ENCODE peak calls at places on chromosomes 1 and 21, in eight cellular contexts. Z is activated T-cell treated with anti-CD3 and anti-CD28 coated beads, Interleukin-2, amount 50 U/mL, for 72 hours; Q is T-helper 1 cell; B is A673; F is activated CD4-positive, alpha-beta T cell treated with anti-CD3 and anti-CD28 coated beads for 4 hours; W is mucosa of descending colon; T is GM23338; K is KBM-7. G is an unnamed sample.

GRCh38 chr1:15196807-15197530 is 43.4 kb downstream of the TMEM51 start:
- DNase-seq in F (no peak), K (no peak), W (peak; percentile 75), Q (no peak), Z (no peak), T (peak; percentile 43), B (no peak), G (no peak)

GRCh38 chr21:28230559-28230958 is 762.1 kb downstream of the LTN1 start:
- DNase-seq in W (no peak), Q (no peak), Z (no peak), B (no peak), K (no peak), T (no peak), F (no peak), G (no peak)

GRCh38 chr1:174883361-174883760 is 116.4 kb upstream of the CACYBP start:
- DNase-seq in Q (no peak), F (no peak), K (peak; percentile 8), W (no peak), B (peak; percentile 64), Z (no peak), T (peak; percentile 47), G (no peak)

GRCh38 chr1:167578935-167579521 is 25.5 kb upstream of the CREG1 start:
- DNase-seq in F (no peak), Q (no peak), Z (no peak), W (no peak), B (no peak), T (no peak), K (no peak), G (no peak)

GRCh38 chr1:180042994-180043622 is 88.5 kb downstream of the CEP350 start:
- DNase-seq in K (no peak), F (no peak), Q (no peak), Z (no peak), W (no peak), T (no peak), B (no peak), G (no peak)

GRCh38 chr1:228650141-228650540 is 85.1 kb upstream of the RHOU start:
- DNase-seq in B (no peak), W (peak; percentile 49), Z (peak; percentile 33), K (no peak), F (no peak), T (peak; percentile 92), Q (no peak), G (no peak)

GRCh38 chr1:208731976-208732821 is 488.0 kb upstream of the PLXNA2 start:
- DNase-seq in W (no peak), F (no peak), T (no peak), Q (no peak), Z (no peak), K (no peak), B (peak; percentile 5), G (no peak)

GRCh38 chr1:198556969-198557368 is 16.5 kb upstream of the ATP6V1G3 start:
- DNase-seq in B (peak; percentile 11), Q (peak; percentile 35), T (no peak), W (peak; percentile 70), K (peak; percentile 97), Z (peak; percentile 33), F (peak; percentile 44), G (no peak)

GRCh38 chr1:39183503-39184353 is 20.8 kb upstream of the MACF1 start:
- DNase-seq in F (peak; percentile 85), T (peak; percentile 71), K (peak; percentile 87), Q (peak; percentile 77), W (peak; percentile 68), B (peak; percentile 94), Z (peak; percentile 85), G (peak; percentile 2)

GRCh38 chr1:216686860-216687545 is 36.2 kb downstream of the ESRRG start:
- DNase-seq in Z (no peak), W (no peak), Q (no peak), K (no peak), F (no peak), T (peak; percentile 32), B (no peak), G (peak; percentile 33)

GRCh38 chr1:160777486-160778089 is 18.4 kb upstream of the LY9 start:
- DNase-seq in B (peak; percentile 57), T (peak; percentile 84), Z (peak; percentile 55), K (peak; percentile 60), Q (peak; percentile 28), F (peak; percentile 61), W (no peak), G (peak; percentile 44)

GRCh38 chr1:234218078-234218477 is 155.2 kb upstream of the COA6 start:
- DNase-seq in K (no peak), B (no peak), T (no peak), Z (no peak), F (no peak), W (no peak), Q (no peak), G (no peak)

GRCh38 chr21:25974937-25975336 is 195.6 kb downstream of the APP start:
- DNase-seq in W (no peak), Z (no peak), K (no peak), Q (no peak), F (no peak), B (no peak), T (no peak), G (no peak)

GRCh38 chr21:46550511-46550941 is 54.4 kb downstream of the S100B start:
- DNase-seq in F (peak; percentile 30), K (no peak), W (no peak), Z (peak; percentile 26), Q (peak; percentile 67), T (no peak), B (no peak), G (no peak)

GRCh38 chr1:70674981-70675685 is 264.1 kb downstream of the CTH start:
- DNase-seq in B (no peak), T (no peak), Q (no peak), Z (no peak), W (no peak), K (peak; percentile 3), F (no peak), G (no peak)

GRCh38 chr1:224785622-224786021 is 143.9 kb upstream of the DNAH14 start:
- DNase-seq in W (no peak), T (no peak), K (no peak), F (no peak), B (no peak), Q (no peak), Z (no peak), G (no peak)